ENCODE peak calls at places on chromosomes 16 and 17, in seven cellular contexts. Y, A, P, E, U, Q and C are unnamed samples.

GRCh38 chr17:35010093-35010492 is 29.8 kb downstream of the LIG3 start:
- DNase-seq in U (no peak), E (no peak), A (no peak), Q (no peak), Y (no peak), P (no peak), C (no peak)

GRCh38 chr16:20910781-20911321 is 10.3 kb downstream of the LYRM1 start:
- DNase-seq in Q (no peak), U (no peak), E (no peak), P (no peak), Y (peak), A (no peak), C (no peak)

GRCh38 chr17:17067277-17067676 is 25.0 kb downstream of the MPRIP start:
- DNase-seq in Q (no peak), A (no peak), U (no peak), E (no peak), Y (no peak), P (no peak), C (no peak)

GRCh38 chr16:2516391-2517240 is 2.9 kb downstream of the ATP6V0C start:
- DNase-seq in E (no peak), Y (no peak), Q (no peak), P (no peak), U (no peak), A (no peak), C (no peak)

GRCh38 chr17:79622201-79622601 is 11.3 kb upstream of the RBFOX3 start:
- DNase-seq in Q (peak), U (no peak), E (no peak), Y (no peak), P (no peak), A (no peak), C (no peak)

GRCh38 chr16:84897911-84898377 is 78.2 kb downstream of the CRISPLD2 start:
- DNase-seq in Y (no peak), A (no peak), U (no peak), E (no peak), Q (no peak), P (no peak), C (no peak)

GRCh38 chr16:535446-536405 is 8.2 kb downstream of the CAPN15 start:
- DNase-seq in U (peak), P (no peak), Q (no peak), A (no peak), E (no peak), Y (peak), C (no peak)

GRCh38 chr17:17763136-17763535 is 73.7 kb downstream of the SREBF1 start:
- DNase-seq in P (no peak), Q (no peak), A (no peak), E (no peak), Y (no peak), U (no peak), C (no peak)

GRCh38 chr17:44906010-44906646 is 6.9 kb upstream of the EFTUD2 start:
- DNase-seq in A (no peak), Q (no peak), Y (peak), P (no peak), U (peak), E (no peak), C (no peak)

GRCh38 chr16:47858333-47859067 is 297.3 kb downstream of the ABCC12 start:
- DNase-seq in Q (no peak), P (no peak), E (no peak), A (no peak), U (no peak), Y (no peak), C (no peak)

GRCh38 chr16:68297908-68298307 is 12.8 kb downstream of the SLC7A6OS start:
- DNase-seq in U (no peak), Y (no peak), A (no peak), P (no peak), Q (no peak), E (no peak), C (no peak)

GRCh38 chr16:75965504-75966374 is 239.4 kb upstream of the CPHXL start:
- DNase-seq in A (no peak), E (no peak), P (peak), U (no peak), Q (no peak), Y (no peak), C (no peak)

GRCh38 chr17:8630227-8630801 is at the start of gene MYH10:
- DNase-seq in P (no peak), A (no peak), E (no peak), Q (no peak), Y (no peak), U (no peak), C (no peak)

GRCh38 chr17:67245694-67246397 is 850 bp upstream of the HELZ start:
- DNase-seq in Y (no peak), Q (peak), P (peak), U (peak), A (no peak), E (no peak), C (peak)

GRCh38 chr16:85137323-85138072 is 25.2 kb upstream of the CIBAR2 start:
- DNase-seq in U (no peak), Q (no peak), E (no peak), P (peak), Y (no peak), A (no peak), C (no peak)

GRCh38 chr17:77496831-77497577 is 356.2 kb downstream of the SEC14L1 start:
- DNase-seq in E (no peak), U (no peak), Q (peak), Y (no peak), A (no peak), P (no peak), C (no peak)

GRCh38 chr17:79162012-79162577 is 87.5 kb downstream of the ENGASE start:
- DNase-seq in P (no peak), U (no peak), Q (no peak), E (no peak), Y (no peak), A (no peak), C (no peak)

GRCh38 chr17:76485569-76485968 is 15.7 kb downstream of the RHBDF2 start:
- DNase-seq in A (no peak), E (no peak), P (no peak), Q (no peak), Y (no peak), U (no peak), C (no peak)

GRCh38 chr17:47692895-47693666 is 880 bp upstream of the TBKBP1 start:
- DNase-seq in Y (no peak), U (no peak), P (no peak), A (no peak), Q (no peak), E (no peak), C (no peak)

GRCh38 chr17:9233271-9233599 is 211.9 kb downstream of the NTN1 start:
- DNase-seq in P (no peak), Q (no peak), Y (no peak), E (no peak), A (no peak), U (no peak), C (no peak)

GRCh38 chr17:28268610-28269313 is 50.2 kb upstream of the TMEM97 start:
- DNase-seq in A (no peak), U (no peak), Q (no peak), Y (no peak), E (no peak), P (no peak), C (no peak)

GRCh38 chr17:76243826-76244679 is 3.8 kb upstream of the RNF157 start:
- DNase-seq in Y (no peak), P (no peak), A (no peak), U (no peak), Q (no peak), E (no peak), C (no peak)

GRCh38 chr17:77391668-77392375 is 251.1 kb downstream of the SEC14L1 start:
- DNase-seq in Y (no peak), P (no peak), E (no peak), Q (peak), A (peak), U (no peak), C (no peak)

DNA sequence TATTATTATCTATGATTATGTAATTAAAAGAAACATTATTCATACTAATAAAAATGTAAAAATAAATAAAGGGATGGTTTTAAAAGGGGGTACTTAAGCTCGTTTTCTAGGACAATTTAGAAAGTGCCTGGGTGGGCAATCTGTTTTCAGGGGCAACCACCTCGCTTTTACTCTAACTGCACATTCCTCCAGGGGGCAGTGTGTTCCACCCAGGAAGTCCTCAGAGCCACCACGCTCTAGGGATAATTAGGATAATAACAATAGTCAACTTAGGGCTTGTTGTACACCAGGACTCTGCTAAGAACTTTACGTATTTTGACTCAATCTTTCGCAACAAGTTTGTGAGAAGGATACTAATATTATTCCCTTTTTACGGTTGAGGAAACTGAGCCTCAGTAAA is 396.7 kb upstream of the MAF start:
- DNase-seq in Y (no peak), Q (peak), P (peak), U (peak), A (no peak), E (no peak), C (peak)
- TF ChIP-seq SP1 in Y (no peak), Q (no peak), P (no peak), U (no peak), A (no peak), E (no peak), C (no peak)

DNA sequence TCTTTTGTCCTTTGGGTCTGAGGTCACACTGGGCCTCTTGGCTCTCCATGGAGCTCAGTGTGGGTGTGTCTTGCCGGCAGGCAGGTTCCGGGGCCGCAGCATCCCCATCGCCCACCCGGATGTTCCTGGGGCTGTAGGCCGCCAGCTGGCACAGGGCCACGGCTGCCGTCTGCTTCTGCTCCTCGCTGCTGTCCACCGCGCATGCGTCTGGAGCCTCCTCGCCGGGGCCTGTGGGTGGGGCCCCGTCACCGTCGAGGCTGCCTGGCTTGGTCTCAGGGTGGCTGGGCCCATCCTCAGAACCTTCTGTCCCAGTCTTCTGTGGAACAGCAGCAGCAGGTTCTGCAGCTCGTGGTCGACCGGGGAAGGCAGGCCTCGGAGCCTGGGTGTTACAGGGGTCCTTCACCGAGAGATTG is 9.6 kb downstream of the ZNF750 start:
- DNase-seq in P (no peak), A (no peak), Q (no peak), E (no peak), Y (no peak), U (no peak), C (no peak)
- TF ChIP-seq SP1 in P (no peak), A (no peak), Q (no peak), E (no peak), Y (no peak), U (no peak), C (no peak)

GRCh38 chr16:53849994-53850393 is 146.0 kb downstream of the FTO start:
- DNase-seq in E (no peak), U (no peak), Q (no peak), Y (no peak), P (no peak), A (no peak), C (no peak)

GRCh38 chr16:53844796-53845195 is 140.8 kb downstream of the FTO start:
- DNase-seq in Q (no peak), E (no peak), U (no peak), Y (no peak), P (no peak), A (no peak), C (no peak)

GRCh38 chr16:53849585-53849984 is 145.6 kb downstream of the FTO start:
- DNase-seq in A (no peak), P (no peak), E (no peak), U (no peak), Y (no peak), Q (no peak), C (no peak)

GRCh38 chr16:53848950-53849349 is 145.0 kb downstream of the FTO start:
- DNase-seq in P (no peak), A (no peak), Q (no peak), E (no peak), Y (no peak), U (no peak), C (no peak)

DNA sequence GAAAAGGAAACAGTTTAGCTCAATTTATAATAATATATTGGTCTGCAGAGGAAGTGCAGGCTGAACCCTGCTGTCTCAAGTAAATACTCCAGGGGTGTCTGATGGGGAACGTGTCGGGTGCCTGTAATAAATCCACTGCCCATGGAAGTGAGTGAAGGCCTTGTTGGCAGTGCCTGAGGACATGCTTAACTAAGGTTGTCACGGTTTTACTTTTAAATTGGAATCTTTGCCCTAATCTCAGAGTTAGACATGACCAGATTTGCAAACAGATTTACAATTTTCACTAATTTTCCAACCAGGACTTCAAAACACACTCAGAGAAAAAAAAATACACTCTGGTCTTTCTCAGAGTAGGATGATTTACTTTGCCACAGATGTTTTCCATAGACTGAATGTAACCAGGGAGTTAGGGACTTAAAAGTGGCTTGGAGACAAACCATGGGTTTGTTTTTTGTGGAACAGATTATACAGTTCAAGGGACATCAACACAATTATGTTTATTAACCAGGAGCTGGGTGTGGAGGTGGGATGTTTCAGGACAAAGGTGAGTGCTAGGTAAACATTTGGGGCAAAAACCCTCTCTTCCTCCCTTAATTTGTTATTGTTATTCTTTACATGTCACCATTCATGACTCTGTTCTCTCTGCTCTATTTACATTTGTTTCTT is 144.5 kb downstream of the FTO start:
- DNase-seq in Y (no peak), U (no peak), A (no peak), E (no peak), P (peak), Q (no peak), C (no peak)
- TF ChIP-seq SP1 in Y (no peak), U (no peak), A (no peak), E (no peak), P (no peak), Q (no peak), C (no peak)

DNA sequence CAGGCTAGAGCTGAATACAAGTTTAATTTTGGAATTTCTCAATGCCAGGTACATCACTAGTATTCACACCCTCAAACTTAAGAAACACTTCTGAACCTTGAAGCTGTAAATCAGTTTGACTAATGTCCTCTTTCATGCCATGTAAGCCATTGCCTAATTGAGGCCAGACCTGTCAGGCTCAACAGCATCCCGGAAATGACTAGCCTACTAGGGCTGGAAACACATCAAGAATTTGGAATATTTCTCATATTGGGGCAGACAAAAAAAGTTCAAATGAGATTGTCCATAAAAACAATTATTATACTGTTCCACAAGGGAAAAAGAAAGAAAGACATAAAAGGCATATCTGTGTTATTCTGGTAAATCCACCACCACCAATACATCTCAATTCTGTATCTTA is 1.7 kb downstream of the USP32 start:
- DNase-seq in P (no peak), Q (no peak), E (no peak), A (no peak), Y (no peak), U (peak), C (no peak)
- TF ChIP-seq SP1 in P (no peak), Q (no peak), E (no peak), A (no peak), Y (no peak), U (no peak), C (no peak)

GRCh38 chr16:87177627-87178026 is 139.6 kb downstream of the C16orf95 start:
- DNase-seq in E (no peak), A (no peak), Q (no peak), P (no peak), Y (no peak), U (no peak), C (no peak)

GRCh38 chr16:87178177-87178863 is 138.9 kb downstream of the C16orf95 start:
- DNase-seq in P (no peak), A (no peak), U (no peak), E (no peak), Y (no peak), Q (no peak), C (no peak)

GRCh38 chr16:87176735-87177134 is 140.5 kb downstream of the C16orf95 start:
- DNase-seq in E (no peak), A (no peak), U (no peak), Y (no peak), P (no peak), Q (no peak), C (no peak)

GRCh38 chr16:87180069-87180468 is 137.1 kb downstream of the C16orf95 start:
- DNase-seq in U (no peak), Y (no peak), A (no peak), E (no peak), P (no peak), Q (no peak), C (no peak)

DNA sequence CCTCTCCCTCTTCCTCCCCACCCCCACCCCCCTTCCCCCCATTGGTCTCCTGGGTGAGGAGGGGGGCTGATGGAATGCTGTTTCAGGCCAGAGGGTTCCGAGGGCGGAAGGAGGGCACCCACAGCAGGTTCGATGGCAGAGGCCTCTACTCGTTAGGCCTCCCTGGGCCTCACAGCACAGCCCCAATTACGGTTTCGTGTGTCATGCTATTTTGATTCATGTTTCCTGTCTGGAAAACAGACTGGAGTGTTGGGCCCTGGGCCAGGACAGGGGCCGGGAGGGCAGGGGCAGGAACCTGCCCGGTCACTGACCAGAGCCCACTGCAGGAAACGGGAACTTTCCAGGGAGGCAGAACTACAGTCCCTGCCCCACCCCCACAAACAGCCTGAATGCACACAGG is 138.2 kb downstream of the C16orf95 start:
- DNase-seq in Q (no peak), A (no peak), P (no peak), E (no peak), Y (no peak), U (no peak), C (no peak)
- TF ChIP-seq SP1 in Q (no peak), A (no peak), P (no peak), E (no peak), Y (no peak), U (no peak), C (no peak)

GRCh38 chr17:68379150-68379510 is 78.2 kb downstream of the WIPI1 start:
- DNase-seq in P (no peak), Q (no peak), E (no peak), Y (no peak), U (no peak), A (no peak), C (no peak)

GRCh38 chr17:68381076-68381900 is 76.0 kb downstream of the WIPI1 start:
- DNase-seq in Y (peak), U (no peak), A (no peak), Q (no peak), P (no peak), E (no peak), C (no peak)

GRCh38 chr17:68377771-68378201 is 79.5 kb downstream of the WIPI1 start:
- DNase-seq in Q (no peak), E (no peak), Y (no peak), A (no peak), P (no peak), U (no peak), C (no peak)

GRCh38 chr17:68378202-68379149 is 78.8 kb downstream of the WIPI1 start:
- DNase-seq in Q (peak), A (no peak), E (no peak), Y (peak), P (peak), U (no peak), C (peak)

GRCh38 chr17:68379692-68380677 is 77.3 kb downstream of the WIPI1 start:
- DNase-seq in P (peak), Y (no peak), U (no peak), Q (no peak), A (no peak), E (no peak), C (no peak)
- TF ChIP-seq SP1 in P (peak), Y (no peak), U (no peak), Q (no peak), A (no peak), E (no peak), C (no peak)

GRCh38 chr16:87584271-87584670 is 18.0 kb upstream of the JPH3 start:
- DNase-seq in E (no peak), Q (no peak), U (no peak), Y (no peak), A (no peak), P (no peak), C (no peak)
- TF ChIP-seq SP1 in E (no peak), Q (no peak), U (no peak), Y (no peak), A (no peak), P (no peak), C (no peak)

GRCh38 chr17:40854175-40854814 is 12.7 kb downstream of the KRT12 start:
- DNase-seq in A (no peak), P (peak), Y (peak), U (peak), Q (no peak), E (no peak), C (no peak)
- TF ChIP-seq SP1 in A (no peak), P (no peak), Y (peak), U (no peak), Q (no peak), E (no peak), C (no peak)